ENCODE peak calls at places on chromosomes 7 and 10, in eight cellular contexts. W is tibial artery; A is pancreas; Q is HFF-Myc; E is CD4-positive, alpha-beta memory T cell; F is A549; Y is RWPE2; G is esophagus squamous epithelium. P is an unnamed sample.

GRCh38 chr7:157771-158251 is 34.6 kb upstream of the FAM20C start:
- DNase-seq in Y (peak), Q (no peak), A (no peak), E (no peak), F (no peak), W (no peak), G (no peak), P (no peak)

GRCh38 chr10:77165445-77166316 is 471.9 kb downstream of the KCNMA1 start:
- DNase-seq in E (peak), Y (no peak), Q (peak), G (no peak), A (peak), F (peak), W (no peak), P (peak)

GRCh38 chr7:157228864-157229422 is 90.2 kb downstream of the UBE3C start:
- DNase-seq in F (peak), W (no peak), Y (no peak), Q (no peak), E (peak), G (no peak), A (no peak), P (no peak)

GRCh38 chr7:101412976-101413375 is 50.3 kb downstream of the COL26A1 start:
- DNase-seq in W (no peak), E (no peak), Q (no peak), Y (no peak), A (no peak), G (no peak), F (no peak), P (no peak)

GRCh38 chr10:33341638-33342037 is 7.2 kb upstream of the NRP1 start:
- DNase-seq in A (no peak), W (no peak), Q (no peak), E (no peak), F (no peak), Y (no peak), G (no peak), P (no peak)

GRCh38 chr7:150963707-150964559 is 14.2 kb downstream of the KCNH2 start:
- DNase-seq in Y (no peak), E (no peak), Q (no peak), W (no peak), G (no peak), A (no peak), F (no peak), P (no peak)

GRCh38 chr10:61028861-61029361 is 84.9 kb upstream of the RHOBTB1 start:
- DNase-seq in G (no peak), E (no peak), Q (no peak), Y (no peak), A (no peak), W (no peak), F (no peak), P (peak)

GRCh38 chr7:104299323-104299722 is 29.1 kb upstream of the LHFPL3 start:
- DNase-seq in Q (no peak), G (no peak), F (no peak), Y (no peak), A (no peak), E (no peak), W (no peak), P (no peak)

GRCh38 chr10:103757531-103758293 is 97.7 kb downstream of the SH3PXD2A start:
- DNase-seq in Y (peak), F (peak), Q (peak), W (no peak), A (no peak), E (peak), G (no peak), P (peak)

GRCh38 chr7:137940656-137941518 is 61.0 kb downstream of the CREB3L2 start:
- DNase-seq in Q (no peak), A (no peak), E (no peak), Y (no peak), F (no peak), W (no peak), G (no peak), P (peak)

GRCh38 chr10:69093933-69094332 is 6.0 kb downstream of the SRGN start:
- DNase-seq in E (no peak), F (no peak), W (no peak), G (no peak), Y (no peak), Q (no peak), A (no peak), P (no peak)

GRCh38 chr10:23439920-23440875 is 1.3 kb downstream of the OTUD1 start:
- DNase-seq in G (no peak), W (peak), A (peak), F (peak), Q (no peak), E (peak), Y (no peak), P (no peak)

GRCh38 chr10:112295853-112296830 is 12.9 kb downstream of the TECTB start:
- DNase-seq in E (no peak), W (peak), G (no peak), Q (no peak), Y (no peak), A (no peak), F (no peak), P (no peak)

GRCh38 chr7:144842377-144842851 is 6.6 kb upstream of the TPK1 start:
- DNase-seq in E (no peak), Q (no peak), Y (no peak), A (peak), F (no peak), W (no peak), G (peak), P (no peak)

GRCh38 chr10:80136134-80136571 is 3.6 kb downstream of the PLAC9 start:
- DNase-seq in Y (no peak), F (no peak), W (peak), A (no peak), Q (peak), G (no peak), E (no peak), P (peak)

GRCh38 chr10:109866168-109866994 is 56.9 kb downstream of the XPNPEP1 start:
- DNase-seq in Q (no peak), F (no peak), W (no peak), Y (no peak), A (no peak), G (no peak), E (no peak), P (no peak)

GRCh38 chr7:54292171-54292925 is 249.8 kb upstream of the VSTM2A start:
- DNase-seq in Q (no peak), G (no peak), A (no peak), Y (no peak), W (no peak), F (no peak), E (no peak), P (no peak)

GRCh38 chr10:77405771-77406241 is 231.8 kb downstream of the KCNMA1 start:
- DNase-seq in Y (no peak), W (peak), A (peak), E (no peak), G (no peak), Q (peak), F (peak), P (no peak)

GRCh38 chr10:96034625-96035024 is 8.8 kb upstream of the CCNJ start:
- DNase-seq in G (no peak), A (no peak), F (no peak), Y (no peak), W (no peak), Q (no peak), E (no peak), P (no peak)

GRCh38 chr7:127715901-127716300 is 63.9 kb downstream of the SND1 start:
- DNase-seq in A (no peak), F (no peak), Q (peak), E (no peak), Y (no peak), G (no peak), W (no peak), P (no peak)

GRCh38 chr10:102603946-102604345 is 40.3 kb upstream of the TRIM8 start:
- DNase-seq in E (no peak), Q (no peak), F (no peak), Y (no peak), A (no peak), G (no peak), W (no peak), P (no peak)

GRCh38 chr7:2309889-2310331 is 4.3 kb downstream of the SNX8 start:
- DNase-seq in Y (peak), A (no peak), Q (peak), W (no peak), E (no peak), G (no peak), F (peak), P (peak)

GRCh38 chr7:66627151-66627681 is 1.5 kb upstream of the KCTD7 start:
- DNase-seq in W (no peak), Y (no peak), A (no peak), E (no peak), F (no peak), Q (no peak), G (no peak), P (no peak)

GRCh38 chr10:35758086-35758485 is 116.0 kb upstream of the FZD8 start:
- DNase-seq in Q (no peak), G (no peak), W (peak), Y (no peak), F (no peak), A (no peak), E (no peak), P (no peak)

GRCh38 chr7:69775231-69775771 is 177.0 kb downstream of the AUTS2 start:
- DNase-seq in W (no peak), G (no peak), A (no peak), E (no peak), Y (no peak), F (peak), Q (peak), P (no peak)

GRCh38 chr7:6640246-6640721 is 3.2 kb downstream of the ZNF316 start:
- DNase-seq in Y (no peak), A (no peak), Q (peak), W (no peak), F (no peak), G (no peak), E (no peak), P (no peak)

GRCh38 chr10:8288600-8288999 is 234.1 kb downstream of the GATA3 start:
- DNase-seq in Y (no peak), W (no peak), F (no peak), Q (no peak), E (no peak), A (no peak), G (no peak), P (no peak)

GRCh38 chr7:107180378-107180777 is 11.6 kb downstream of the HBP1 start:
- DNase-seq in Q (peak), E (no peak), F (peak), Y (no peak), W (no peak), A (peak), G (no peak), P (peak)

GRCh38 chr7:29243777-29244655 is 49.4 kb downstream of the CHN2 start:
- DNase-seq in F (no peak), E (peak), Y (no peak), W (no peak), G (no peak), A (no peak), Q (no peak), P (no peak)

GRCh38 chr10:94088926-94089381 is 95.2 kb downstream of the PLCE1 start:
- DNase-seq in A (no peak), Y (no peak), G (no peak), W (no peak), E (no peak), F (no peak), Q (no peak), P (no peak)

GRCh38 chr7:50560865-50561351 is 4.3 kb downstream of the DDC start:
- DNase-seq in E (no peak), A (no peak), Q (no peak), W (no peak), G (no peak), Y (no peak), F (no peak), P (no peak)

GRCh38 chr7:47600199-47601118 is 18.5 kb upstream of the TNS3 start:
- DNase-seq in G (no peak), Q (no peak), E (no peak), F (no peak), W (no peak), A (peak), Y (no peak), P (no peak)

GRCh38 chr10:34723746-34724145 is 91.3 kb downstream of the PARD3 start:
- DNase-seq in W (no peak), E (no peak), A (peak), Y (no peak), G (no peak), F (no peak), Q (no peak), P (peak)

GRCh38 chr7:28083159-28083997 is 97.2 kb downstream of the JAZF1 start:
- DNase-seq in Y (no peak), Q (no peak), A (no peak), E (no peak), W (peak), G (no peak), F (no peak), P (no peak)

GRCh38 chr10:62527019-62527827 is 153.1 kb downstream of the ZNF365 start:
- DNase-seq in Y (no peak), A (no peak), Q (no peak), G (no peak), W (peak), F (no peak), E (peak), P (no peak)

GRCh38 chr7:44176486-44176885 is 12.8 kb downstream of the GCK start:
- DNase-seq in G (no peak), W (peak), F (no peak), Y (no peak), Q (no peak), A (no peak), E (no peak), P (no peak)

GRCh38 chr10:35194906-35195305 is 68.3 kb downstream of the CREM start:
- DNase-seq in Y (no peak), E (peak), F (peak), Q (peak), A (no peak), G (no peak), W (no peak), P (peak)

GRCh38 chr10:84211566-84211965 is 13.8 kb downstream of the LRIT2 start:
- DNase-seq in Q (no peak), G (no peak), E (no peak), A (no peak), W (peak), Y (no peak), F (no peak), P (no peak)

GRCh38 chr7:89661876-89662275 is 492.4 kb upstream of the STEAP1 start:
- DNase-seq in E (no peak), F (no peak), G (no peak), Q (no peak), W (no peak), A (no peak), Y (no peak), P (no peak)
- H3K4me3 ChIP-seq in E (no peak), F (no peak), G (no peak), Q (no peak), W (no peak), A (no peak), Y (no peak), P (no peak)

DNA sequence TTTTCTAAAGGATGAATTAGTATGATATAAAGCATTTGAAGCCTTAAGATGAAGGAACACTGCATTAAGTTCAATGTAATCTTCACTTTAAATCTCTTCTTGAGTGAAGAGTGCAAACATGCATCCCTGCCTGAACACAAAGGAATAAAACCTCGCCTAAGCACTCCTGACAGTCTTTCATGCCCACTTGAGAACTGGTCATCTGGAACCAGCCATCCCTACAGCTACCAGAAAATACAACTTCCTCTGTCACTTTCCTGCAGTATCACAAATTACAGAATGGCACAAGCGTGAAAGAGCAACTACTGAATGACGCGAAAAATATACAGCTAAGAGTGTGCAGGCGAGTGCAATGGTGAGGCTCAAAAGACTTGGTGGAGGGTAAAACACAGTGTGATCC is 1079.9 kb downstream of the CNTNAP2 start:
- DNase-seq in E (no peak), W (no peak), Y (no peak), A (no peak), F (no peak), Q (no peak), G (no peak), P (no peak)
- H3K4me3 ChIP-seq in E (no peak), W (no peak), Y (no peak), A (no peak), F (peak), Q (no peak), G (no peak), P (no peak)

DNA sequence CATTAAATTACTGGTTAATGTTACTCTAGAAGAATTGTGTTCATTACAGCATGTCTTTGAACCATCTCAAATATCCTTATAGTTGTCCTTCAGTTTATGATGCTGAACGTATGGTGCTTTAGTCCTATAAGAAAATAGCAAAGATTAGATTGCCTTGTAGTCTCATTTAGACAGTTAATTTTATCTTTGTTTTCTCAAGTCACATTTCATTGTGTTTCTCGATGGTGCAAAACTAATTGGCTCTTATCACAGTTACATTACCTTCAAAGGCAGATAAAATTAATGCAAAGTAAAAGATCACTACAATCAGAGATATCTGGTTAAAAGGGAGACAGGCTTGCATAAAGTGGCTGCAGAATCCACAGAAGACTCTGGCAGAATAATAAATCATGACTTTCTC is 24.4 kb downstream of the PRPS1L1 start:
- DNase-seq in G (no peak), E (no peak), W (no peak), Y (no peak), F (no peak), A (no peak), Q (no peak), P (no peak)
- H3K4me3 ChIP-seq in G (no peak), E (no peak), W (no peak), Y (no peak), F (no peak), A (no peak), Q (no peak), P (no peak)

GRCh38 chr7:84190016-84190705 is 4.4 kb downstream of the SEMA3A start:
- DNase-seq in A (no peak), Y (no peak), W (no peak), E (no peak), F (no peak), Q (no peak), G (no peak), P (no peak)

GRCh38 chr7:84188811-84189405 is 5.7 kb downstream of the SEMA3A start:
- DNase-seq in Q (no peak), A (no peak), F (no peak), G (no peak), Y (no peak), W (no peak), E (no peak), P (no peak)

GRCh38 chr7:84191842-84192241 is 2.7 kb downstream of the SEMA3A start:
- DNase-seq in A (no peak), Y (no peak), Q (no peak), F (no peak), E (no peak), W (no peak), G (no peak), P (no peak)

GRCh38 chr7:84193787-84194186 is 802 bp downstream of the SEMA3A start:
- DNase-seq in E (no peak), Q (no peak), Y (no peak), A (no peak), W (no peak), G (no peak), F (no peak), P (no peak)

GRCh38 chr7:84191261-84191660 is 3.3 kb downstream of the SEMA3A start:
- DNase-seq in W (no peak), G (no peak), A (no peak), F (no peak), E (no peak), Q (no peak), Y (no peak), P (no peak)
- H3K4me3 ChIP-seq in W (no peak), G (no peak), A (no peak), F (no peak), E (no peak), Q (peak), Y (no peak), P (no peak)

GRCh38 chr10:118748041-118748440 is 6.7 kb downstream of the CACUL1 start:
- DNase-seq in A (no peak), G (no peak), Q (no peak), Y (no peak), F (no peak), W (no peak), E (no peak), P (no peak)
- H3K4me3 ChIP-seq in A (no peak), G (no peak), Q (no peak), Y (no peak), F (no peak), W (no peak), E (no peak), P (no peak)

DNA sequence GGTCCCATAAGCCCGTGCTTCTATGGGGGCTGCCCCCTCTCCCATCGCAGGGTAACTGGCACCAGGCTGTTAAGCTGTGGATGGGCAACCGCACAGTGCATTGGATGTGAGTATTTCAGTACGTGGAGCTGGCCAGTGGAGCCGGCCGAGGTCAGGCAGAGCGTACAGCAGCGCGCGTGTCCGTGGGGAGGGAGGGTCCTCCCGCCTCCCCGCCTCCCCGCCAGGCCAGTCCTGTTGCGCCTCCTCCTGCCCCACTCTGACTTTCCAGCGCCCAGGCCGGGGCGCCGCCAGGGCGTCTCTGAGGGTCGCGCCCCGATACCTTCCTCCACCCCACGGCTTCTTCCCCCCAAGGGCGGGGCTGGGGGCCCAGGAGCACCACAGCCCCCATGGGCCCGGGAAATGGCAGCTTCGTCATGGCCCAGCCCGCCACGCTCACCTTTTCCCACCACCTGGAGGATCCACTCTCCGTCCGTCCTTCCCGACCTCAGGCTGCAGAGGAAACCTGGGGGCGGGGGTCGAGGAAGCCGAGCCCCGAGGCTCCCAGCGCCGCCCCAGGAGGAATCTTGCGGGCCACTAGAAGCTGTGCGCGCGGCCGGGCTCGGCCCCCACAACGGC is 924 bp upstream of the PFKP start:
- DNase-seq in E (no peak), Y (no peak), W (peak), A (no peak), F (no peak), Q (no peak), G (no peak), P (no peak)
- H3K4me3 ChIP-seq in E (peak), Y (peak), W (peak), A (peak), F (peak), Q (peak), G (peak), P (peak)

DNA sequence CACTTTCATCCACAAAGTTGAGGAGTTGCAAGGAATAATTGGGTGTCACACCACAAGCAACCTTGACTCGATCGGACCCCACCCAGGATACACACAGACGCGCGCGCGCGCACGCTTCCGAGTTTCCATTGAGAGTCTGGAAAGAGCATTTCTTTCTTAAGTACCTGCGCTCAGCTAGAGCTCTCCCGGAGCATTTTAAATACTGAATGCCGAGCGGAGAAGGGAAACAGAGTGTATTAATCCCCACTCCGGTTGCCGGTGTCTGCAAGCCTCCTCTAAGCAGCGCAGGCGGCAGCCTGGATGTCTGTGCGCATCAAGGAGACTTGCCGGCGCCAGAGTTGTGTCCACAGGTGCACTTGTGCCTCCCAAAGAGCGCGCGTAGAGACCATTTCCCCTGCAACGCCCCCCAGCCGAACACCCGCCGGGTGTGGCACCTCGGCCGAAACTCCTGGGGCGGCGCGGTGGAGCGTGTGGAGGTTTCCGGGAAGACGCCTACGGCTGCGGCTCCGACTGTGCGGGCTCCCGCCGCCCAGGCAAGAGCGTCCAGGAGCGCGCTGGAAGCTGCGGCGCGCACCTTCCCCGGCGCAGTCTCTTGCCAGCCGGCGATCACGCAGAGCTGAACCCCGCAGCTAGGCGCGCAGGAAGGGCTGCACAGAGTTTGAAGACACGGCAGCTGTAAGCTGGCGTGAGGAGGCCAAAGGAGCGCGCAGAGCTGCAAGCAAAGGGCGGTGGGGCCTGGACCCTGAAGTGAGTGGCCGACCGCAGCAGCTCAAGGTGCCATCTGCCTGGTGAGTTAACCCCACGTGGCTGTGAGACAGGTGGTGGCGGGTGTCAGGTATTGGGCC is 1.1 kb upstream of the FEZF1 start:
- DNase-seq in Y (no peak), E (no peak), F (no peak), G (no peak), Q (no peak), A (no peak), W (peak), P (no peak)
- H3K4me3 ChIP-seq in Y (no peak), E (no peak), F (no peak), G (no peak), Q (no peak), A (peak), W (peak), P (no peak)